ENCODE peak calls at places on chromosomes 4 and X, in seven cellular contexts. K, U, J, L, H, W and X are unnamed samples.

GRCh38 chrX:4435905-4436304 is 722.5 kb upstream of the PRKX start:
- DNase-seq in K (no peak), U (no peak), J (no peak), L (no peak), H (no peak), W (no peak), X (no peak)

GRCh38 chrX:13906103-13906502 is 89.2 kb upstream of the GPM6B start:
- DNase-seq in K (no peak), U (no peak), J (no peak), L (no peak), H (peak; percentile 1), W (no peak), X (no peak)

GRCh38 chr4:176778063-176778462 is 14.7 kb downstream of the VEGFC start:
- DNase-seq in K (no peak), U (no peak), J (no peak), L (no peak), H (no peak), W (no peak), X (no peak)

GRCh38 chrX:67346225-67346624 is 197.6 kb upstream of the AR start:
- DNase-seq in K (no peak), U (no peak), J (no peak), L (no peak), H (no peak), W (no peak), X (no peak)

GRCh38 chr4:24836843-24837242 is 41.5 kb downstream of the SOD3 start:
- DNase-seq in K (no peak), U (no peak), J (no peak), L (no peak), H (no peak), W (no peak), X (no peak)

GRCh38 chr4:167985565-167985964 is 106.8 kb upstream of the ANXA10 start:
- DNase-seq in K (no peak), U (no peak), J (no peak), L (no peak), H (no peak), W (no peak), X (no peak)

GRCh38 chr4:186704059-186704458 is 19.6 kb downstream of the FAT1 start:
- DNase-seq in K (no peak), U (no peak), J (no peak), L (no peak), H (no peak), W (no peak), X (no peak)

GRCh38 chr4:182221987-182222386 is 21.2 kb upstream of the TENM3 start:
- DNase-seq in K (no peak), U (no peak), J (no peak), L (no peak), H (no peak), W (no peak), X (no peak)

GRCh38 chr4:13918110-13918509 is 290.6 kb upstream of the BOD1L1 start:
- DNase-seq in K (no peak), U (no peak), J (no peak), L (no peak), H (no peak), W (no peak), X (no peak)

GRCh38 chr4:172740434-172740833 is 428.2 kb upstream of the GALNT7 start:
- DNase-seq in K (no peak), U (no peak), J (no peak), L (no peak), H (no peak), W (no peak), X (no peak)